ENCODE peak calls at places on chromosomes 11 and 22, in ten cellular contexts. X, A, Z, T, O, H, G, E, S and C are unnamed samples.

GRCh38 chr11:68677432-68677831 is 6.9 kb upstream of the GAL start:
- DNase-seq in S (peak; percentile 93), X (no peak), O (peak; percentile 92), Z (peak; percentile 38), G (peak; percentile 48), E (no peak), A (no peak), T (peak; percentile 51), H (peak; percentile 63), C (peak; percentile 79)

GRCh38 chr11:100562102-100562501 is 125.0 kb upstream of the ARHGAP42 start:
- DNase-seq in T (peak; percentile 87), A (no peak), X (no peak), S (peak; percentile 79), O (peak; percentile 89), E (no peak), Z (no peak), H (peak; percentile 40), G (no peak), C (peak; percentile 57)

GRCh38 chr11:115201121-115201792 is 303.0 kb downstream of the CADM1 start:
- DNase-seq in S (peak; percentile 28), Z (no peak), O (peak; percentile 99), A (no peak), E (no peak), G (no peak), X (no peak), T (peak; percentile 50), H (no peak), C (no peak)

GRCh38 chr11:100878474-100878873 is 191.4 kb downstream of the ARHGAP42 start:
- DNase-seq in H (no peak), O (peak; percentile 57), Z (no peak), T (peak; percentile 58), E (no peak), S (no peak), A (no peak), X (no peak), G (no peak), C (no peak)

GRCh38 chr22:43007519-43008102 is 7.3 kb downstream of the PACSIN2 start:
- DNase-seq in A (no peak), Z (no peak), S (no peak), E (no peak), H (peak; percentile 96), G (peak; percentile 80), O (peak; percentile 86), X (no peak), T (peak; percentile 68), C (no peak)

GRCh38 chr11:65718964-65719492 is 1.6 kb downstream of the RNASEH2C start:
- DNase-seq in E (no peak), G (no peak), T (no peak), O (peak; percentile 20), S (no peak), A (no peak), Z (no peak), X (no peak), H (peak; percentile 78), C (no peak)

GRCh38 chr11:115418626-115419025 is 85.6 kb downstream of the CADM1 start:
- DNase-seq in X (no peak), S (no peak), H (no peak), A (no peak), E (no peak), Z (no peak), O (no peak), T (no peak), G (no peak), C (no peak)

GRCh38 chr11:46039990-46040389 is 81.3 kb downstream of the PHF21A start:
- DNase-seq in E (no peak), A (no peak), G (no peak), T (peak; percentile 33), O (peak; percentile 84), S (no peak), Z (no peak), X (no peak), H (no peak), C (no peak)

GRCh38 chr11:76280882-76281557 is 74.7 kb upstream of the WNT11 start:
- DNase-seq in X (no peak), O (no peak), S (no peak), T (no peak), A (no peak), G (no peak), Z (no peak), H (no peak), E (no peak), C (no peak)

GRCh38 chr11:76610871-76611475 is 59.6 kb downstream of the LRRC32 start:
- DNase-seq in X (no peak), T (no peak), S (no peak), A (no peak), Z (no peak), G (no peak), H (no peak), E (no peak), O (no peak), C (no peak)

GRCh38 chr22:23144926-23145906 is at the start of gene RAB36:
- DNase-seq in S (peak; percentile 99), H (peak; percentile 98), A (peak; percentile 98), G (peak; percentile 99), T (peak; percentile 100), X (peak; percentile 77), Z (peak; percentile 99), E (peak; percentile 100), O (peak; percentile 99), C (peak; percentile 99)
- TF ChIP-seq CTCF in S (no peak), H (no peak), A (no peak), G (no peak), T (no peak), X (no peak), Z (no peak), E (no peak), O (no peak), C (no peak)

DNA sequence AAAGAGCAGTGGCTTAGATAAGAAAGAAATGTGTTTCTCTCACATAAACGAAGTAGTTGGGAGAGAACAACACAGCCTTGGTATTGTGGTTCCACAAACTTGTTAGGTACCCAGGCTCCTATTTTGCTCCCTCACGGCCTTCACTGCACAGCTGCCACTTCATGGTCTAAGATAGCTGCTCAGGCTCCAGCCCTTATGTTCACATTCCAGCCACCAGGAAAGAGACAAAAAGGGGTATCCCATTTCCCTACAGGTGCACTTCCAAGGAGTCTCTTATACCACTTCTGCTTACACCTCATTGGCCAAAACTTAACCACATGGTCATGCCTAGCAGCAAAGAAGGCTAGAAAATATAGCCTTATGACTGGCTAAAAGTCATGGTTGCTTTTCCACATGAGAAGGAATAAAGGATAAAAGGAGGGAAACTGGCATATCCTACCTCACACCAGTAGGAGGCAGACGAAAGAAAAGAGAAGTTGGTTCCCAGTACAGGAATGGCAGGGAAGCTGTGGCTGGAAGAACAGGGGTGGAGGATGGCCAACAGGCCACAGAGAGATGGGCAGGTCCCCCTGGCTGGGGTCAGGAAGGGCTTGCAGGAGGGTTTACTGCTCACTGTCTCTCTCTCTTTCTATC is 5.4 kb upstream of the HDHD5 start:
- DNase-seq in X (no peak), Z (no peak), G (no peak), T (no peak), A (no peak), E (no peak), S (no peak), O (no peak), H (no peak), C (no peak)
- TF ChIP-seq CTCF in X (peak; percentile 21), Z (peak; percentile 61), G (no peak), T (peak; percentile 23), A (peak; percentile 46), E (peak; percentile 34), S (peak; percentile 28), O (peak; percentile 7), H (no peak), C (peak; percentile 22)

DNA sequence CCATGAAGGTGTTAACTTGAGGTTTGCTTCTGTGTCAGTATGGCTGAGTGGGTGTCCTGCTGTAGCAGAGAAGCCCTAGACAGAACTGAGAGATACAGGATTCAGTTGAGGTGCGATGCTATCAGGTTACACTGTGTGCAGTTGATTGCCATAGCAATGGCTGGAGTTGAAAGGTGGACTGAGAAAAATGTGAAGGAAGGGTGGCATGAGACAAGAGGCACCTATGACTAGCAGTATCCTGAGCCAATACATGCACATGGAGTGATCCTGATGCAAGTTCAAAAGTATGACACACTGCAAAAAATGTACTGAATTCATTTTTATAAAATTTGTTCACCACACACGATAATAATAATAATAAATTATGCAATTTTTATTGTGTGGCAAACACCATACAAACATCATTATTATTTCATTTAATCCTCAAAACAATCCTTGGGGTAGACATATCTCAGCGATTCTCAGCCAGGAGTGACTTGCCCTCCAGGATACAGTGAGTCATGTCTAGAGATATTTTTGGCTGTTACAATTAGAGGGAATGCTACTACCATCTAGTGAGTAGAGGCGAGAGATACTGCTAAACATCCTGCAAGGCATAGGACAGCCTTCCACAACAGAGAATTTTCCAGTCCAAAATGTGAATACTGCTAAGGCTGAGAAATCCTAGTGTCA is 3.9 kb upstream of the PIWIL4 start:
- DNase-seq in Z (no peak), O (peak; percentile 77), X (no peak), T (peak; percentile 59), S (no peak), H (no peak), E (no peak), G (no peak), A (no peak), C (peak; percentile 68)
- TF ChIP-seq CTCF in Z (peak; percentile 80), O (peak; percentile 36), X (no peak), T (peak; percentile 58), S (peak; percentile 29), H (no peak), E (no peak), G (no peak), A (no peak), C (peak; percentile 50)

GRCh38 chr22:28139993-28140392 is 220.9 kb upstream of the PITPNB start:
- DNase-seq in G (no peak), X (no peak), Z (no peak), S (peak; percentile 74), E (no peak), T (peak; percentile 83), H (no peak), O (peak; percentile 97), A (no peak), C (no peak)

GRCh38 chr22:28142361-28142801 is 223.3 kb upstream of the PITPNB start:
- DNase-seq in T (peak; percentile 71), X (no peak), Z (no peak), E (peak; percentile 10), H (peak; percentile 9), S (peak; percentile 63), A (no peak), G (no peak), O (peak; percentile 96), C (peak; percentile 36)

GRCh38 chr22:28141614-28142013 is 222.6 kb upstream of the PITPNB start:
- DNase-seq in T (peak; percentile 50), S (peak; percentile 43), Z (no peak), X (no peak), G (no peak), E (no peak), O (peak; percentile 92), H (no peak), A (no peak), C (peak; percentile 18)

GRCh38 chr22:28143961-28144745 is 225.1 kb upstream of the PITPNB start:
- DNase-seq in A (no peak), T (no peak), G (no peak), X (no peak), E (no peak), S (no peak), O (no peak), Z (no peak), H (no peak), C (no peak)

GRCh38 chr22:28143206-28143605 is 224.2 kb upstream of the PITPNB start:
- DNase-seq in X (no peak), O (peak; percentile 49), G (no peak), S (no peak), H (no peak), T (no peak), E (no peak), Z (no peak), A (no peak), C (no peak)
- TF ChIP-seq CTCF in X (no peak), O (no peak), G (no peak), S (no peak), H (no peak), T (no peak), E (no peak), Z (no peak), A (no peak), C (no peak)